ENCODE peak calls at places on chromosomes 16 and 17, in seven cellular contexts. One of them, this sample, is unnamed. For H3K9me3, the result is how much of the 10 kb centered on the place peaks cover.

GRCh38 chr16:1534021-1535020 is 855 bp downstream of the TMEM204 start:
- DNase-seq in body of pancreas: no peak
- DNase-seq in stomach: no peak
- DNase-seq in suprapubic skin: no peak
- DNase-seq in tibial nerve: no peak
- DNase-seq in GM12878: no peak
- DNase-seq in uterus: no peak
- DNase-seq in this sample: no peak

GRCh38 chr17:70375406-70375805 is 206.1 kb downstream of the KCNJ2 start:
- DNase-seq in GM12878: no peak
- DNase-seq in stomach: no peak
- DNase-seq in tibial nerve: no peak
- DNase-seq in body of pancreas: no peak
- DNase-seq in suprapubic skin: no peak
- DNase-seq in uterus: no peak
- DNase-seq in this sample: no peak

GRCh38 chr17:17711708-17712141 is 30.5 kb downstream of the RAI1 start:
- DNase-seq in suprapubic skin: no peak
- DNase-seq in stomach: peak
- DNase-seq in body of pancreas: no peak
- DNase-seq in tibial nerve: no peak
- DNase-seq in uterus: no peak
- DNase-seq in GM12878: no peak
- DNase-seq in this sample: no peak

GRCh38 chr17:29193146-29193545 is 12.9 kb upstream of the MYO18A start:
- DNase-seq in body of pancreas: peak
- DNase-seq in stomach: no peak
- DNase-seq in GM12878: no peak
- DNase-seq in tibial nerve: no peak
- DNase-seq in uterus: no peak
- DNase-seq in suprapubic skin: no peak
- DNase-seq in this sample: no peak

GRCh38 chr16:75420987-75421819 is 12.1 kb downstream of the CFDP1 start:
- DNase-seq in uterus: peak
- DNase-seq in GM12878: no peak
- DNase-seq in stomach: peak
- DNase-seq in tibial nerve: peak
- DNase-seq in suprapubic skin: peak
- DNase-seq in body of pancreas: peak
- DNase-seq in this sample: peak

GRCh38 chr17:46770818-46771600 is 47.5 kb downstream of the WNT3 start:
- DNase-seq in uterus: no peak
- DNase-seq in body of pancreas: peak
- DNase-seq in suprapubic skin: peak
- DNase-seq in GM12878: no peak
- DNase-seq in stomach: peak
- DNase-seq in tibial nerve: no peak
- DNase-seq in this sample: peak

GRCh38 chr16:65126845-65127624 is 5.2 kb upstream of the CDH11 start:
- DNase-seq in uterus: no peak
- DNase-seq in stomach: no peak
- DNase-seq in body of pancreas: no peak
- DNase-seq in tibial nerve: no peak
- DNase-seq in suprapubic skin: no peak
- DNase-seq in GM12878: no peak
- DNase-seq in this sample: no peak

GRCh38 chr16:46649571-46649970 is 28.4 kb upstream of the SHCBP1 start:
- DNase-seq in GM12878: no peak
- DNase-seq in suprapubic skin: no peak
- DNase-seq in body of pancreas: peak
- DNase-seq in uterus: peak
- DNase-seq in stomach: no peak
- DNase-seq in tibial nerve: peak
- DNase-seq in this sample: peak

GRCh38 chr17:4154201-4154600 is 11.2 kb downstream of the CYB5D2 start:
- DNase-seq in stomach: no peak
- DNase-seq in suprapubic skin: no peak
- DNase-seq in uterus: no peak
- DNase-seq in tibial nerve: no peak
- DNase-seq in body of pancreas: no peak
- DNase-seq in GM12878: no peak
- DNase-seq in this sample: no peak

GRCh38 chr17:61285483-61286320 is 113.9 kb upstream of the TBX2 start:
- DNase-seq in body of pancreas: no peak
- DNase-seq in GM12878: no peak
- DNase-seq in uterus: no peak
- DNase-seq in suprapubic skin: no peak
- DNase-seq in stomach: no peak
- DNase-seq in tibial nerve: no peak
- DNase-seq in this sample: peak

GRCh38 chr17:31533546-31534155 is 142.2 kb downstream of the RAB11FIP4 start:
- DNase-seq in uterus: no peak
- DNase-seq in tibial nerve: no peak
- DNase-seq in stomach: peak
- DNase-seq in GM12878: no peak
- DNase-seq in body of pancreas: peak
- DNase-seq in suprapubic skin: no peak
- DNase-seq in this sample: no peak

GRCh38 chr17:28466521-28467048 is 6.9 kb upstream of the SLC13A2 start:
- DNase-seq in tibial nerve: no peak
- DNase-seq in body of pancreas: no peak
- DNase-seq in stomach: no peak
- DNase-seq in GM12878: no peak
- DNase-seq in uterus: no peak
- DNase-seq in suprapubic skin: no peak
- DNase-seq in this sample: no peak

GRCh38 chr17:77424585-77425344 is 284.0 kb downstream of the SEC14L1 start:
- DNase-seq in suprapubic skin: peak
- DNase-seq in uterus: peak
- DNase-seq in stomach: peak
- DNase-seq in tibial nerve: peak
- DNase-seq in body of pancreas: peak
- DNase-seq in GM12878: no peak
- DNase-seq in this sample: peak

GRCh38 chr17:3693829-3694231 is 2.1 kb downstream of the P2RX5 start:
- DNase-seq in body of pancreas: no peak
- DNase-seq in uterus: no peak
- DNase-seq in GM12878: peak
- DNase-seq in stomach: no peak
- DNase-seq in tibial nerve: no peak
- DNase-seq in suprapubic skin: no peak
- DNase-seq in this sample: no peak

GRCh38 chr16:80039777-80040176 is 439.2 kb upstream of the MAF start:
- DNase-seq in uterus: no peak
- DNase-seq in suprapubic skin: no peak
- DNase-seq in body of pancreas: no peak
- DNase-seq in GM12878: no peak
- DNase-seq in stomach: no peak
- DNase-seq in tibial nerve: no peak
- DNase-seq in this sample: no peak

GRCh38 chr17:39605492-39606433 is 2.0 kb downstream of the NEUROD2 start:
- DNase-seq in stomach: no peak
- DNase-seq in body of pancreas: no peak
- DNase-seq in GM12878: no peak
- DNase-seq in suprapubic skin: peak
- DNase-seq in uterus: no peak
- DNase-seq in tibial nerve: no peak
- DNase-seq in this sample: no peak

GRCh38 chr17:75295220-75296158 is 6.3 kb upstream of the SLC25A19 start:
- DNase-seq in suprapubic skin: no peak
- DNase-seq in tibial nerve: no peak
- DNase-seq in body of pancreas: no peak
- DNase-seq in uterus: no peak
- DNase-seq in stomach: no peak
- DNase-seq in GM12878: peak
- DNase-seq in this sample: no peak

GRCh38 chr16:1634541-1634940 is 22.4 kb downstream of the CRAMP1 start:
- DNase-seq in uterus: no peak
- DNase-seq in tibial nerve: no peak
- DNase-seq in GM12878: no peak
- DNase-seq in suprapubic skin: no peak
- DNase-seq in body of pancreas: no peak
- DNase-seq in stomach: no peak
- DNase-seq in this sample: no peak

GRCh38 chr17:557371-557770 is 157.3 kb downstream of the VPS53 start:
- DNase-seq in tibial nerve: no peak
- DNase-seq in uterus: no peak
- DNase-seq in GM12878: no peak
- DNase-seq in body of pancreas: no peak
- DNase-seq in stomach: no peak
- DNase-seq in suprapubic skin: no peak
- DNase-seq in this sample: no peak

GRCh38 chr16:35298460-35299243 is 1839.2 kb downstream of the TP53TG3F start:
- DNase-seq in suprapubic skin: no peak
- DNase-seq in body of pancreas: no peak
- DNase-seq in stomach: no peak
- DNase-seq in tibial nerve: no peak
- DNase-seq in uterus: no peak
- DNase-seq in GM12878: no peak
- DNase-seq in this sample: no peak
- H3K9me3 ChIP-seq in suprapubic skin: under half
- H3K9me3 ChIP-seq in body of pancreas: under half
- H3K9me3 ChIP-seq in stomach: under half
- H3K9me3 ChIP-seq in tibial nerve: under half
- H3K9me3 ChIP-seq in uterus: under half
- H3K9me3 ChIP-seq in GM12878: under half
- H3K9me3 ChIP-seq in this sample: under half

GRCh38 chr17:41687828-41688640 is 651 bp upstream of the EIF1 start:
- DNase-seq in suprapubic skin: no peak
- DNase-seq in body of pancreas: peak
- DNase-seq in stomach: peak
- DNase-seq in tibial nerve: peak
- DNase-seq in GM12878: no peak
- DNase-seq in uterus: peak
- DNase-seq in this sample: peak
- TF ChIP-seq POLR2A in suprapubic skin: no peak
- TF ChIP-seq POLR2A in body of pancreas: no peak
- TF ChIP-seq POLR2A in stomach: no peak
- TF ChIP-seq POLR2A in tibial nerve: no peak
- TF ChIP-seq POLR2A in GM12878: no peak
- TF ChIP-seq POLR2A in uterus: no peak
- TF ChIP-seq POLR2A in this sample: no peak

GRCh38 chr17:21132428-21132827 is 5.7 kb downstream of the DHRS7B start:
- DNase-seq in GM12878: no peak
- DNase-seq in uterus: no peak
- DNase-seq in tibial nerve: no peak
- DNase-seq in suprapubic skin: no peak
- DNase-seq in stomach: no peak
- DNase-seq in body of pancreas: no peak
- DNase-seq in this sample: no peak
- H3K9me3 ChIP-seq in GM12878: under half
- H3K9me3 ChIP-seq in uterus: under half
- H3K9me3 ChIP-seq in tibial nerve: under half
- H3K9me3 ChIP-seq in suprapubic skin: under half
- H3K9me3 ChIP-seq in stomach: under half
- H3K9me3 ChIP-seq in body of pancreas: under half
- H3K9me3 ChIP-seq in this sample: under half

DNA sequence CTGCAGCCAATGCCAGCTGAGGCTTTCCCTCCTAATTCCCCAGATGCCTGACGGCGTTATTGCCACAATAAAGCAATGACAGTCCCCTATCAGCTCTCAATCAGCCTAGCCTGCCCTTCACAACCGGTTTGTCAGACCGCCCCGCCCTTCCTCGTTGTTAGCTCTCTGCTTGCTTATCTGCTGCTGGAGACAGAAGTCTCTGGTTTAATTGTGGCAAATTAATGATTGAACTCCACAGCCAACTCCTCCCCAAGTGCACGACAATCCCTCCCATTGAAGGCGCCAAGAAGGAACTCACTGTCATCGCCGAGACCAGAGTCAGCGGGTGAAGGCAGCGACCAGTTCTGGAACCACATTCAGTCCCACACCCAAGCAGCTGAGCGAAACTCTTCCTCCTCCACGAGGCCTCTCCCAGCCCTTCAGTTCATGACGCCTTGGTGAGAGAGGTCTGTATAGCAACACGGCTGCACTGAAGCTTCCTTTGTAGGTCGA is 474.4 kb downstream of the SLC39A11 start:
- DNase-seq in uterus: no peak
- DNase-seq in suprapubic skin: peak
- DNase-seq in tibial nerve: no peak
- DNase-seq in body of pancreas: peak
- DNase-seq in stomach: peak
- DNase-seq in GM12878: no peak
- DNase-seq in this sample: no peak
- TF ChIP-seq POLR2A in uterus: no peak
- TF ChIP-seq POLR2A in suprapubic skin: no peak
- TF ChIP-seq POLR2A in tibial nerve: no peak
- TF ChIP-seq POLR2A in body of pancreas: peak
- TF ChIP-seq POLR2A in stomach: no peak
- TF ChIP-seq POLR2A in GM12878: no peak
- TF ChIP-seq POLR2A in this sample: no peak

DNA sequence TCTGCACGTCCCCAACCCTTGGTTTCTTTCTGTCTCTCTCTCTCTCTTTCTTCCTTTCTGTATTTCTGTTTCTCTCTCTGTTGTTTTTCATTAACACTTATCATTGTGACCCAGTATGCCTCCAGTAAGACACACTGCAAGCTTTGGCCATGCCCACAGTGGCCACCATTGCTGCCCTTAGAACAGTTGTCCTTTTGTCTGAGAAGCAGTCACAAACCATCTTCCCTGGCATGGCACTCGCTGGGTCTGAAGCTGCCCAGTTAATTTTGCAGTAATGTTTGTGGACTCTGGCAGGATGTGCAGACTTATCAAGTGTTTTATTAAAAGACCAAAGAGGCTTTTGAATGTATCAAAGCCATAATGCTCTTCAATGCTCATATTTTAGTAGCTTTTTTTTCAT is 146.9 kb downstream of the MSI2 start:
- DNase-seq in suprapubic skin: no peak
- DNase-seq in GM12878: no peak
- DNase-seq in body of pancreas: no peak
- DNase-seq in stomach: no peak
- DNase-seq in uterus: no peak
- DNase-seq in tibial nerve: no peak
- DNase-seq in this sample: no peak
- H3K9me3 ChIP-seq in suprapubic skin: under half
- H3K9me3 ChIP-seq in GM12878: under half
- H3K9me3 ChIP-seq in body of pancreas: under half
- H3K9me3 ChIP-seq in stomach: under half
- H3K9me3 ChIP-seq in uterus: under half
- H3K9me3 ChIP-seq in tibial nerve: under half
- H3K9me3 ChIP-seq in this sample: under half

GRCh38 chr17:57357392-57357784 is 101.1 kb downstream of the MSI2 start:
- DNase-seq in tibial nerve: no peak
- DNase-seq in suprapubic skin: no peak
- DNase-seq in uterus: no peak
- DNase-seq in GM12878: no peak
- DNase-seq in stomach: peak
- DNase-seq in body of pancreas: peak
- DNase-seq in this sample: peak
- TF ChIP-seq POLR2A in tibial nerve: no peak
- TF ChIP-seq POLR2A in suprapubic skin: no peak
- TF ChIP-seq POLR2A in uterus: no peak
- TF ChIP-seq POLR2A in GM12878: peak
- TF ChIP-seq POLR2A in stomach: no peak
- TF ChIP-seq POLR2A in body of pancreas: peak
- TF ChIP-seq POLR2A in this sample: no peak

GRCh38 chr16:73448970-73449369 is 401.0 kb upstream of the ZFHX3 start:
- DNase-seq in body of pancreas: no peak
- DNase-seq in tibial nerve: no peak
- DNase-seq in suprapubic skin: no peak
- DNase-seq in uterus: no peak
- DNase-seq in stomach: no peak
- DNase-seq in GM12878: no peak
- DNase-seq in this sample: no peak
- H3K9me3 ChIP-seq in body of pancreas: under half
- H3K9me3 ChIP-seq in tibial nerve: under half
- H3K9me3 ChIP-seq in suprapubic skin: under half
- H3K9me3 ChIP-seq in uterus: under half
- H3K9me3 ChIP-seq in stomach: under half
- H3K9me3 ChIP-seq in GM12878: under half
- H3K9me3 ChIP-seq in this sample: under half

This sample was measured in heart left ventricle.